ENCODE peak calls at places on chromosomes 3 and 15, in five cellular contexts. K is K562, J is SK-N-SH, I is HCT116, U is H1. A is an unnamed sample.

GRCh38 chr15:82624008-82624407 is 23.2 kb downstream of the CPEB1 start:
- DNase-seq in K (no peak), J (no peak), I (no peak), U (no peak), A (no peak)

GRCh38 chr15:89361451-89362202 is 27.0 kb upstream of the POLG start:
- DNase-seq in K (peak), J (peak), I (no peak), U (no peak), A (peak)

GRCh38 chr3:112646623-112647022 is 5.7 kb upstream of the CCDC80 start:
- DNase-seq in K (no peak), J (no peak), I (no peak), U (no peak), A (no peak)

GRCh38 chr3:46660543-46661523 is 32.6 kb downstream of the ALS2CL start:
- DNase-seq in K (no peak), J (peak), I (no peak), U (no peak), A (no peak)

GRCh38 chr15:90837052-90837621 is 31.3 kb upstream of the FURIN start:
- DNase-seq in K (no peak), J (no peak), I (no peak), U (no peak), A (no peak)

GRCh38 chr3:64417816-64418215 is 192.6 kb upstream of the PRICKLE2 start:
- DNase-seq in K (no peak), J (no peak), I (no peak), U (no peak), A (no peak)

GRCh38 chr15:33559207-33559890 is 248.6 kb downstream of the RYR3 start:
- DNase-seq in K (no peak), J (no peak), I (no peak), U (no peak), A (no peak)

GRCh38 chr15:60520041-60520824 is 41.3 kb upstream of the ICE2 start:
- DNase-seq in K (no peak), J (no peak), I (peak), U (no peak), A (no peak)

GRCh38 chr15:51718745-51719144 is 18.7 kb downstream of the LYSMD2 start:
- DNase-seq in K (no peak), J (no peak), I (no peak), U (no peak), A (no peak)

GRCh38 chr3:85589145-85589544 is 630.4 kb downstream of the CADM2 start:
- DNase-seq in K (no peak), J (no peak), I (no peak), U (no peak), A (no peak)

GRCh38 chr3:54167999-54168398 is 45.6 kb downstream of the CACNA2D3 start:
- DNase-seq in K (no peak), J (no peak), I (no peak), U (no peak), A (no peak)

GRCh38 chr3:195443391-195443989 is 670 bp upstream of the ACAP2 start:
- DNase-seq in K (no peak), J (no peak), I (no peak), U (no peak), A (no peak)

GRCh38 chr15:51647128-51647562 is 24.6 kb upstream of the DMXL2 start:
- DNase-seq in K (peak), J (peak), I (no peak), U (no peak), A (no peak)

GRCh38 chr15:62770111-62770660 is 272.4 kb upstream of the TPM1 start:
- DNase-seq in K (no peak), J (no peak), I (no peak), U (no peak), A (no peak)

GRCh38 chr3:70744536-70744935 is 432.1 kb upstream of the MDFIC2 start:
- DNase-seq in K (no peak), J (no peak), I (no peak), U (no peak), A (peak)

GRCh38 chr3:173078525-173078924 is 62.5 kb downstream of the SPATA16 start:
- DNase-seq in K (no peak), J (no peak), I (no peak), U (no peak), A (no peak)

DNA sequence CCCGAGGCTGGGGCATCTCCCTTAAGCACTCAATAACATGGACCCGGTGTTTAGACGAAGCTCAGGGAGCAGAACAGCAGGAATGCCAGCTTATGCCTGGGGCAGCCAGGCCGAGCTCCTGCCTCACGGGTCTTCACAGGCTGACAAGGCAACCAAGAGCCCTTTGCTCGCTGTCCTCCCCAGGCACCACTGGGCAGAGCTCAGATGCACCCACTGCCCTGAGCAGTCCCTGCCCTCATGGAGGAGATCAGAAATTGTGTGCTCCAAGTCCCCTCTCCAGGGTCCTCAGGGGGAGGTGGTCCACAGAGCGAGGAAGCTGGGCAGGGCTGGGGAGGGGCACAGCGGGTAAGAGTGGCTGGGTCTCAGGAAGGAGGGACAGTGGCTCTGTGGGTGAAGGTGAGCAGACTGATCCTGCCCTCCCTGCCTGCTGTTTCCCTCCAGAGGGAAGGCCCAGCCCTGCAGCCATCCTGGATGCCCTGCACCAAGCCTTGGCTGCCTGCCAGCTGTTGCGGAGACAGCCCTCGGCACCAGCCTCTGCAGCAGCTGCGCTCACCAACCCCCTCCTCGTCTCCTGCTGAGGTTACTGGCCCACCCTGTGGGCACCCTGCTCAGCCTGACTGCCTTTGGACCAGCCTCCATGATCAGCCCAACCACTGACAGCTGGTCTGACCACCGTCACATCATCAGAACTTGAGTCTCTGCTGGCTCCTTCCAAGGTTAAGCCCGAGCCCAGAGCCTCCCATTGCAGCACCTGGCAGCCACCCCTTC is 21.1 kb upstream of the GP9 start:
- DNase-seq in K (no peak), J (peak), I (no peak), U (no peak), A (no peak)
- TF ChIP-seq JUND in K (no peak), J (no peak), I (no peak), U (no peak), A (no peak)

GRCh38 chr3:19866751-19867347 is 67.2 kb downstream of the EFHB start:
- DNase-seq in K (peak), J (peak), I (peak), U (peak), A (peak)
- TF ChIP-seq JUND in K (no peak), J (no peak), I (no peak), U (no peak), A (no peak)

DNA sequence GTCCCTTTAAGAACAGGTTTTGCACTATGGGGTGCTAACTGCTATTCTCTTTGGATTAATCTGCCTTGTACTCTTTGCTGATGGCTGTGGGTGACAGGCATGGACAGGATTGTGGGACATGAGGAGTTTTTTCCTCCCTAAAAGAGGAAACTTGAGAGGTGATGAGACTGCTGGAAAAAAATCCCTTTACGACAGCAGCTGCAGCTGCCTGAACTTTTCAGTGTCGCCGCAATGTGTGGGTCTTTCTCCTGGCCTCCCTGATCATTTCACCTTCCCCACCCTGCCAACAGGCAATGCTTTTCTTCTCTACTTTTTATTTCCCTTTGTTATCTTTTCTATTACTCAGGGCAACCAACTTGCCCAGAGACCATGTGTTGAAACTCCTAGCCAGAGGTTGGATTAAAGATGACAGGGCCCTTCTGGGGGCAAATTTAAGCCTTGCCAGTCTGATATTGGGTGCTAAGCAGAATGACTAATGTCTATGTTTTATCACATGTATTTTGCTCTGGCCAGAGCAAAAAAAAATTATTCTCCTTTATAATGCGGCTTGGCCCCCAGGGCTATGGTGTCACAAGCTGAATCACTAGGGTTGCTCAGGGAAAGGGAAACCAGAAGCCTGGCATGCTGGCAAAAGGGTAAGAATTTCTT is 51.4 kb upstream of the CFAP20DC start:
- DNase-seq in K (no peak), J (peak), I (no peak), U (no peak), A (no peak)
- TF ChIP-seq JUND in K (no peak), J (peak), I (no peak), U (no peak), A (no peak)

GRCh38 chr3:24237971-24238767 is 256.5 kb downstream of the THRB start:
- DNase-seq in K (peak), J (peak), I (peak), U (peak), A (peak)
- TF ChIP-seq JUND in K (no peak), J (peak), I (no peak), U (no peak), A (no peak)

GRCh38 chr15:70793694-70794093 is 30.3 kb upstream of the UACA start:
- DNase-seq in K (no peak), J (no peak), I (no peak), U (no peak), A (no peak)

GRCh38 chr15:70797464-70797863 is 34.1 kb upstream of the UACA start:
- DNase-seq in K (no peak), J (no peak), I (no peak), U (no peak), A (no peak)

GRCh38 chr15:70795311-70795665 is 31.9 kb upstream of the UACA start:
- DNase-seq in K (no peak), J (no peak), I (peak), U (no peak), A (no peak)

GRCh38 chr15:70794596-70795310 is 31.4 kb upstream of the UACA start:
- DNase-seq in K (no peak), J (no peak), I (no peak), U (no peak), A (no peak)

DNA sequence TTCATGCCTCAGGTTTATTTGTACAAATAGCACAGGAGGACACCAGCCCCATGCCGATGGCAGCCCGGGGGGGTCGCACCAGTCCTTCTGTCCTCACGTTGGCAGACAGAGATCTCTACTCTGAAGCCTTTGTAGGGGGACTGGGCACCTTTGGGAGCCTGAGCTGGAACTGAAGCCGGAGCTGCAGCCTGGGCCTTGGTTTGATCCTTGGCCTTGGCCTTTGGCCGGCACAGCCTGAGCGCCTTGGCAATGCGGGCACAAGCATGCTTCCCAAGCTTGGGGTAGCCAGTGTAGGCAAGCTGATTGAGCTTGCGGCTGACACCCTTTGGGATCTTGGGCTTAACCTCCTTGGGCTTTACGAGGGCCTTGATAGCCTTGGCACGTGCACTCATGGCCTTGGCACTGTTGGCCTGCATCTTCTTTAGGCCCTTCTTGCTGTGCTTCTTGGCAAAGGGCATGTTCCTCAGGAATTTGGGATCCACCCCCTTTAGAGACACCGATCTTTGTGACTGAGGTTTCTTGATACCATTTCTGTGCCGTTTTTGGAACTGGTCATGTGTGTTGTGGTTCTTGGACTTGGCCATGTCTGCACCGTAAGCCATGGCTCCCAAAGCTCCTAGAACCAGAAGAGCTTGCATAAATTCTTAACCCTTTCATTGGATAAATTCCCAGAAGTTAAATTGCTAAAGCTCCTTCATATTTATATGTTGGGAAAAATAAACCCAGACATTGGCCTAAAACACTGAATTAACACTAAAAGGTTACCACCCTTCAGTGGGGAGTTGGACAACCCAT is 33.4 kb upstream of the UACA start:
- DNase-seq in K (no peak), J (no peak), I (no peak), U (no peak), A (no peak)
- TF ChIP-seq JUND in K (no peak), J (no peak), I (no peak), U (no peak), A (no peak)

GRCh38 chr15:68612533-68612932 is 33.7 kb downstream of the CORO2B start:
- DNase-seq in K (no peak), J (no peak), I (no peak), U (no peak), A (no peak)

GRCh38 chr15:68610825-68611224 is 32.0 kb downstream of the CORO2B start:
- DNase-seq in K (no peak), J (no peak), I (no peak), U (no peak), A (no peak)

GRCh38 chr15:68615301-68615700 is 36.5 kb downstream of the CORO2B start:
- DNase-seq in K (no peak), J (no peak), I (no peak), U (no peak), A (no peak)

GRCh38 chr15:68614621-68615035 is 35.8 kb downstream of the CORO2B start:
- DNase-seq in K (no peak), J (no peak), I (no peak), U (peak), A (no peak)

DNA sequence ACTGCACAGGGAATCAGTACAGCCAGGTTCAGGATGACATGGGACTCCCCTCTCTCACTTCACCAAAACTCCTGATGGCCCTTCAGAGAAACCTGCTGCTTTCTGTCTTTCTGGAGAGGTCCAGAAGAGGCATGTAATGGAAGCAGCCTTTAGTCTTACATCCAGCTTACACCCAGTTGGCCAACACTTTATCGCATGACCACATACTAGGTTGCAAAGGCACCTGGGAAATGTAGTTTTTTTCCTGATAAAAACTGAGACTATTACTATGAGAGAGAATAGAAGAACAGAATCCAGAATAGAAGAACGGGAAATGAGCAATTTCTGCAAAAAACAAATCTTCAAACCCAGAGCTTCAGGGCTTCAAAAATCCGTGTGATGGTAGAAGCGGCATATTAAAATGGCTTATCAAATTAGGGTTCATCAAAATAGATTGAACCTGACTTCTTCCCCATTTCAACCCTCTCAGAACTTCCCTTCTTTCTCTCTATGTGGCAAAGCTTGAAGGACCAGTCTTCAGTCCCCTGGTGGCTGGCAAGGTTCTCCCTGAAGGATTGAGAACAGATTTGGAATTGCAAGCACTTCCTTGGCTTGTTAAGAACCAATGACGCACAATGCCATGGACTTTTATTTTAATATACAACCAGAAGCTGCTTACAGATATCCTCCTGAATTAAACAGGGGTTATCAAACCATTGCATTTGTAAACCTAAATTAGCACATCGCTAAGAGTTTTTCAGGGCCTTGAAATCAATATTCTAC is 34.4 kb downstream of the CORO2B start:
- DNase-seq in K (peak), J (no peak), I (no peak), U (no peak), A (no peak)
- TF ChIP-seq JUND in K (no peak), J (no peak), I (no peak), U (no peak), A (no peak)